ENCODE peak calls at places on chromosomes 6 and 20, in five cellular contexts. I, D, Q, F and V are unnamed samples.
A peak's percentile ranks its signal among the peaks of the same experiment; 100 is the strongest.

GRCh38 chr6:47722178-47722577 is 23.8 kb downstream of the ADGRF4 start:
- DNase-seq in I (no peak), D (no peak), Q (no peak), F (no peak), V (no peak)

GRCh38 chr6:129164032-129164431 is 281.1 kb downstream of the LAMA2 start:
- DNase-seq in I (no peak), D (no peak), Q (no peak), F (no peak), V (no peak)

GRCh38 chr6:44002591-44003344 is 124.5 kb downstream of the MRPL14 start:
- DNase-seq in I (no peak), D (peak; percentile 63), Q (peak; percentile 32), F (peak; percentile 84), V (no peak)

GRCh38 chr6:38110407-38111025 is 291.0 kb downstream of the ZFAND3 start:
- DNase-seq in I (no peak), D (no peak), Q (no peak), F (peak; percentile 93), V (no peak)

GRCh38 chr20:1712634-1713625 is 55.4 kb upstream of the SIRPG start:
- DNase-seq in I (no peak), D (no peak), Q (no peak), F (no peak), V (no peak)

GRCh38 chr6:42041131-42042055 is 8.9 kb upstream of the TAF8 start:
- DNase-seq in I (no peak), D (no peak), Q (no peak), F (peak; percentile 41), V (no peak)

GRCh38 chr6:41664271-41664670 is 26.0 kb downstream of the MDFI start:
- DNase-seq in I (no peak), D (no peak), Q (no peak), F (no peak), V (no peak)

GRCh38 chr6:74656442-74656841 is 549.4 kb downstream of the COL12A1 start:
- DNase-seq in I (no peak), D (no peak), Q (no peak), F (no peak), V (no peak)

GRCh38 chr6:138978229-138978628 is 9.8 kb downstream of the REPS1 start:
- DNase-seq in I (no peak), D (no peak), Q (no peak), F (no peak), V (no peak)

GRCh38 chr6:97978855-97979271 is 695.8 kb upstream of the MMS22L start:
- DNase-seq in I (no peak), D (no peak), Q (no peak), F (no peak), V (no peak)

GRCh38 chr20:41135187-41135887 is 2.0 kb upstream of the PLCG1 start:
- DNase-seq in I (no peak), D (peak; percentile 61), Q (peak; percentile 69), F (peak; percentile 40), V (peak; percentile 30)

GRCh38 chr6:163309491-163310026 is 105.0 kb upstream of the QKI start:
- DNase-seq in I (no peak), D (no peak), Q (no peak), F (no peak), V (no peak)

GRCh38 chr6:352896-353470 is 38.6 kb upstream of the IRF4 start:
- DNase-seq in I (no peak), D (no peak), Q (no peak), F (no peak), V (no peak)

GRCh38 chr6:16305788-16306187 is 67.4 kb downstream of the GMPR start:
- DNase-seq in I (no peak), D (no peak), Q (no peak), F (no peak), V (no peak)

GRCh38 chr6:144675231-144675861 is 390.2 kb downstream of the UTRN start:
- DNase-seq in I (no peak), D (no peak), Q (no peak), F (peak; percentile 94), V (no peak)